ENCODE peak calls at places on chromosome 1, in six cellular contexts. D is DMS 273 treated with DMSO at 0.1 percent for 48 hours, F is bronchial epithelial cell, I is left cardiac atrium, H is NCI-H1436, S is epithelial cell of esophagus. O is an unnamed sample.

GRCh38 chr1:84375965-84376910 is 22.0 kb upstream of the DNASE2B start:
- DNase-seq in H (no peak), F (no peak), D (no peak), I (no peak), S (no peak), O (no peak)

GRCh38 chr1:147891088-147891487 is 11.5 kb upstream of the GJA8 start:
- DNase-seq in I (no peak), F (no peak), D (no peak), S (no peak), H (no peak), O (no peak)

GRCh38 chr1:53086504-53087070 is 24.6 kb downstream of the PODN start:
- DNase-seq in D (peak), F (no peak), S (no peak), H (no peak), I (no peak), O (no peak)

GRCh38 chr1:17416389-17416788 is 23.1 kb downstream of the RCC2 start:
- DNase-seq in S (no peak), H (no peak), F (no peak), I (no peak), D (no peak), O (no peak)

GRCh38 chr1:2208309-2209239 is 14.0 kb upstream of the FAAP20 start:
- DNase-seq in F (peak), D (no peak), S (peak), I (peak), H (no peak), O (no peak)

GRCh38 chr1:117095237-117095636 is 26.3 kb downstream of the TRIM45 start:
- DNase-seq in D (no peak), I (no peak), S (no peak), F (no peak), H (no peak), O (no peak)

GRCh38 chr1:84851839-84852238 is 41.2 kb downstream of the LPAR3 start:
- DNase-seq in I (no peak), F (peak), D (no peak), H (no peak), S (peak), O (no peak)

GRCh38 chr1:25502957-25503356 is 40.4 kb upstream of the LDLRAP1 start:
- DNase-seq in S (peak), D (no peak), F (peak), I (no peak), H (no peak), O (no peak)

GRCh38 chr1:230825061-230825803 is 43.1 kb downstream of the C1orf198 start:
- DNase-seq in H (no peak), I (no peak), F (peak), D (no peak), S (peak), O (peak)

GRCh38 chr1:228004331-228004871 is 2.4 kb upstream of the WNT3A start:
- DNase-seq in I (no peak), D (no peak), H (peak), S (peak), F (peak), O (no peak)

GRCh38 chr1:101051688-101052638 is 26.4 kb upstream of the DPH5 start:
- DNase-seq in H (peak), S (no peak), I (no peak), F (no peak), D (no peak), O (no peak)

GRCh38 chr1:7476861-7477534 is 294.1 kb upstream of the VAMP3 start:
- DNase-seq in I (no peak), D (no peak), S (no peak), F (no peak), H (no peak), O (no peak)

GRCh38 chr1:48371598-48371997 is 100.4 kb downstream of the SPATA6 start:
- DNase-seq in S (no peak), D (no peak), I (no peak), F (no peak), H (no peak), O (no peak)

GRCh38 chr1:57468661-57469523 is 45.0 kb upstream of the DAB1 start:
- DNase-seq in H (no peak), F (peak), I (no peak), D (no peak), S (no peak), O (peak)

GRCh38 chr1:110631836-110632620 is 25.9 kb upstream of the KCNA2 start:
- DNase-seq in F (no peak), D (no peak), I (no peak), H (no peak), S (no peak), O (no peak)

GRCh38 chr1:41980872-41981653 is 62.3 kb upstream of the HIVEP3 start:
- DNase-seq in D (no peak), F (peak), H (no peak), S (no peak), I (no peak), O (no peak)

GRCh38 chr1:211742889-211743529 is 67.6 kb upstream of the NEK2 start:
- DNase-seq in D (no peak), S (no peak), I (no peak), F (no peak), H (no peak), O (no peak)

GRCh38 chr1:110262296-110262695 is 52.2 kb downstream of the KCNC4 start:
- DNase-seq in F (no peak), S (no peak), I (no peak), D (no peak), H (no peak), O (no peak)

GRCh38 chr1:1373051-1373450 is 2.0 kb downstream of the AURKAIP1 start:
- DNase-seq in D (no peak), S (no peak), I (no peak), F (no peak), H (no peak), O (no peak)

GRCh38 chr1:83849191-83850061 is 149.5 kb downstream of the TTLL7 start:
- DNase-seq in F (peak), I (no peak), S (peak), H (no peak), D (no peak), O (no peak)

GRCh38 chr1:30187413-30188023 is 535.9 kb downstream of the MATN1 start:
- DNase-seq in I (no peak), D (no peak), H (no peak), S (no peak), F (no peak), O (no peak)

GRCh38 chr1:109629372-109630030 is 9.9 kb downstream of the AMPD2 start:
- DNase-seq in S (no peak), I (no peak), D (no peak), F (no peak), H (no peak), O (no peak)

GRCh38 chr1:193543259-193543658 is 356.8 kb upstream of the B3GALT2 start:
- DNase-seq in S (no peak), H (no peak), I (no peak), D (no peak), F (no peak), O (no peak)

GRCh38 chr1:41823453-41823852 is 95.3 kb downstream of the HIVEP3 start:
- DNase-seq in F (no peak), I (no peak), S (no peak), H (no peak), D (no peak), O (no peak)

GRCh38 chr1:44594871-44595735 is 79.2 kb downstream of the TMEM53 start:
- DNase-seq in D (peak), S (peak), I (peak), H (peak), F (peak), O (peak)

GRCh38 chr1:8197493-8198282 is 120.2 kb upstream of the SLC45A1 start:
- DNase-seq in I (peak), S (peak), F (peak), D (peak), H (no peak), O (no peak)

GRCh38 chr1:212638419-212639151 is 30.0 kb downstream of the ATF3 start:
- DNase-seq in F (no peak), I (no peak), D (peak), H (no peak), S (no peak), O (no peak)

GRCh38 chr1:119768778-119769177 is at the start of gene HMGCS2:
- DNase-seq in S (no peak), H (no peak), F (peak), D (no peak), I (no peak), O (no peak)

GRCh38 chr1:58899581-58900271 is 115.9 kb upstream of the JUN start:
- DNase-seq in I (no peak), F (no peak), H (no peak), S (no peak), D (no peak), O (no peak)

GRCh38 chr1:53862507-53862906 is 24.4 kb upstream of the NDC1 start:
- DNase-seq in D (no peak), S (no peak), F (no peak), I (no peak), H (peak), O (peak)

GRCh38 chr1:18542351-18542750 is 61.6 kb downstream of the KLHDC7A start:
- DNase-seq in F (no peak), S (no peak), I (no peak), H (no peak), D (no peak), O (no peak)

O was measured in NCI-H1694.